ENCODE peak calls at places on chromosomes 16 and 17, in eight cellular contexts. L is SK-N-SH, M is cardiac fibroblast, R is IMR-90, Q is choroid plexus epithelial cell, T is HFFc6, O is psoas muscle, A is fibroblast of lung. X is an unnamed sample.

GRCh38 chr16:81523387-81524115 is 78.9 kb downstream of the CMIP start:
- DNase-seq in L (no peak), M (peak; percentile 87), R (peak; percentile 87), Q (peak; percentile 49), T (peak; percentile 74), O (peak; percentile 71), A (peak; percentile 74), X (no peak)

GRCh38 chr16:55555436-55555835 is 11.0 kb upstream of the CAPNS2 start:
- DNase-seq in L (no peak), M (peak; percentile 56), R (peak; percentile 35), Q (peak; percentile 39), T (peak; percentile 58), O (no peak), A (no peak), X (no peak)

GRCh38 chr16:272633-273546 is 2.9 kb downstream of the RGS11 start:
- DNase-seq in L (no peak), M (no peak), R (no peak), Q (no peak), T (no peak), O (no peak), A (no peak), X (no peak)

GRCh38 chr16:528111-529011 is 849 bp downstream of the CAPN15 start:
- DNase-seq in L (peak; percentile 76), M (peak; percentile 71), R (peak; percentile 61), Q (peak; percentile 46), T (peak; percentile 82), O (no peak), A (peak; percentile 56), X (no peak)

GRCh38 chr17:59838196-59838911 is 54.4 kb downstream of the TUBD1 start:
- DNase-seq in L (no peak), M (peak; percentile 65), R (no peak), Q (peak; percentile 70), T (peak; percentile 43), O (no peak), A (peak; percentile 65), X (peak; percentile 40)

GRCh38 chr16:23491490-23492391 is 18.6 kb downstream of the GGA2 start:
- DNase-seq in L (no peak), M (peak; percentile 73), R (peak; percentile 16), Q (peak; percentile 46), T (peak; percentile 39), O (no peak), A (no peak), X (no peak)

GRCh38 chr16:12618515-12618914 is 185.2 kb downstream of the CPPED1 start:
- DNase-seq in L (no peak), M (no peak), R (no peak), Q (no peak), T (no peak), O (no peak), A (no peak), X (peak; percentile 54)

GRCh38 chr17:67566656-67567055 is 151.1 kb upstream of the NOL11 start:
- DNase-seq in L (no peak), M (no peak), R (no peak), Q (no peak), T (no peak), O (no peak), A (no peak), X (no peak)

GRCh38 chr16:58339452-58339938 is 44.7 kb upstream of the PRSS54 start:
- DNase-seq in L (peak; percentile 47), M (peak; percentile 36), R (no peak), Q (peak; percentile 7), T (peak; percentile 52), O (no peak), A (no peak), X (no peak)

GRCh38 chr17:8223356-8224063 is 13.1 kb upstream of the AURKB start:
- DNase-seq in L (peak; percentile 54), M (peak; percentile 57), R (peak; percentile 47), Q (peak; percentile 52), T (peak; percentile 41), O (peak; percentile 76), A (peak; percentile 62), X (no peak)

GRCh38 chr16:67415872-67416793 is at the start of gene ZDHHC1:
- DNase-seq in L (peak; percentile 96), M (peak; percentile 64), R (peak; percentile 61), Q (peak; percentile 67), T (peak; percentile 33), O (peak; percentile 83), A (peak; percentile 65), X (peak; percentile 94)

GRCh38 chr17:6642592-6642991 is 1.7 kb downstream of the TXNDC17 start:
- DNase-seq in L (no peak), M (no peak), R (peak; percentile 14), Q (no peak), T (no peak), O (no peak), A (no peak), X (no peak)

GRCh38 chr16:47018223-47018891 is 44.9 kb upstream of the DNAJA2 start:
- DNase-seq in L (peak; percentile 76), M (peak; percentile 18), R (peak; percentile 10), Q (peak; percentile 51), T (peak; percentile 9), O (no peak), A (no peak), X (no peak)

DNA sequence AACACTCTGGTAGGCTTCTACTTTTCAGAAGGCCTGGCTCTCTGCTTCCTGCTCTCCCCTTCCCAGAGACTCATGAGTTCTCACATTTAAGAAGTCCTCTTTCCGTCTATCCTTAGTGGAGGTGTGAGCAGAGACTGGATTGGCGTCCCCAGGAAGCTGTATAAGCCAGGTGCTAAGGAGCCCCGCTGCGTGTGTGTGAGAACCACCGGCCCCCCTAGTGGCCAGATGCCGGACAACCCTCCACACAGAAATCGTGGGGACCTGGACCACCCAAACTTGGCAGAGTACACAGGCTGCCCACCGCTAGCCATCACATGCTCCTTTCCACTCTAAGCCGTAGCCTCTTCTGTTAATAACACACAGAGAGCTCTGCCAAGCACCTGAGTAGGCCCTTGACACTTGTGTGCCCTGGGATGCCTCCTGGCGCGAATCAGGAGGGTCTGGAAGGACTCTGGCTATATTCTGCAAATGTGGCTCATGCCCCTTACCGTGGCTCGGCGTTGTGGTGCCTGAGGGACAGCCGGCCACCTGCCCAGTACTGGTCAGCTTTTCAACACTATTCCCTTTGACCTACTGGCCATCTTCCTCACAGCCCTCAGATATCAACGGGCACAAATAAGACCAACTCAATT is 13.9 kb downstream of the CYB5D2 start:
- DNase-seq in L (no peak), M (no peak), R (no peak), Q (no peak), T (no peak), O (no peak), A (no peak), X (no peak)
- TF ChIP-seq CTCF in L (peak; percentile 38), M (no peak), R (no peak), Q (peak; percentile 32), T (peak; percentile 63), O (peak; percentile 4), A (no peak), X (peak; percentile 14)

DNA sequence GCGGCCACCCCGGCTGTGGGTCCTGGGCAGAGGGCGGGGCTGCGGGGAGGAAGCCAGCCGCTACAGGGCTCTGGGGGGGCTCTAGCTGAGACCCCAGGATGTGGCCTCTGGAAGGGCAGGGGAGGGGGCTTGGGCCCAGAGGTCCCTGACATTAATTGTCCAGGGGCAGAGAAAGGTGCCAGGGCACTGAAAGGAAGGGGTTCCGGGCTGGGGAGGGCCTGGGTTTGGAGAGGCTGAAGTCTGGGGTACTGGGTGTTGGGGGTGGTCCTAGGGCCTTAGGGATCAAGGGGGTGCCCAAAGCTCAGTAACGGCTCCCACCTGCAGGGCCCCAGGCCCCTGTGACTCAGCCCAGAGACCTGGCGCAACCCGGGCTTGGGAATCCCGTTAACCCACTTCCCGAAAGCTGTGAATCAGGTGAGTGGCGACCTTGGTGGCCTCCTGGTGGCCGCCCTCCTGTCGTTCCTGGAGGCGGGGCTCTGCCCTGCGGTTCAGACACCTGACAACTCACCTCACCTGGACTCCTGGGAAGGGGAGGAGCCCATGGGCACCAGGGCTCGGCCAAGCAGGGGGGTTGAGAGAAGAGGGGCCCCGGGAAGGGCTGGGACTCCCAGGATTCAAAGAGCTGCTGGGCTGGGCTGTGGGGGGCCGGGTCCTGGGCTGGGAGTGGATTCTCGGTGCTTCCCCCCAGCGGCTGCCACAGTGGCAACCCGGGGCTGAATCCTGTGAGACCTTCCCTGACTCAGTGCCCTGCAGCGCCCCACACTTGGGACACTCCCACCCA is 465 bp upstream of the PRSS22 start:
- DNase-seq in L (peak; percentile 42), M (no peak), R (no peak), Q (no peak), T (no peak), O (no peak), A (no peak), X (no peak)
- TF ChIP-seq CTCF in L (no peak), M (no peak), R (no peak), Q (no peak), T (no peak), O (no peak), A (no peak), X (no peak)

DNA sequence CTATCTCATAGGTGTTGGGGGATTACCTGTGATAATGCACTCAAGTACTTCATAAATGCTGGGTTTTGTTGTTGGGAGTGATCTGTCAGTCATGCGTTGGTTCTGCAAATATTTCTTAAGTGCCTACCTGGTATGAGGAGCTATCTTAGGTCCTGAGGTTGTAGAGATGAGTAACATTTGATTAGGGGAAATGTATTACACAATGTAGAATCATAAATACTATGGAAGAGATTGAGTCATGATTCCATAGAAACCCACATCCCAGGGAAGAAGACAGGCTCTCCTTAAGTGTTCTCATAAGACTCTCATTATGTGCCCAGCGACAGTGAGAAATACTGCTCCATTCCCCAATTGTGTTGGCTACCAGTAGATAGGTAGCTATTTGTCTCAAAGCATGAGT is 240.1 kb downstream of the FTO start:
- DNase-seq in L (no peak), M (no peak), R (peak; percentile 7), Q (no peak), T (no peak), O (no peak), A (no peak), X (no peak)
- TF ChIP-seq CTCF in L (no peak), M (no peak), R (no peak), Q (no peak), T (no peak), O (no peak), A (no peak), X (no peak)

GRCh38 chr17:75658237-75658636 is 8.7 kb downstream of the RECQL5 start:
- DNase-seq in L (no peak), M (no peak), R (no peak), Q (no peak), T (no peak), O (no peak), A (no peak), X (no peak)

GRCh38 chr17:75650874-75651273 is 16.1 kb downstream of the RECQL5 start:
- DNase-seq in L (no peak), M (no peak), R (no peak), Q (no peak), T (no peak), O (no peak), A (no peak), X (no peak)

GRCh38 chr17:75652934-75653549 is 13.9 kb downstream of the RECQL5 start:
- DNase-seq in L (peak; percentile 85), M (peak; percentile 32), R (peak; percentile 27), Q (peak; percentile 62), T (no peak), O (no peak), A (peak; percentile 18), X (no peak)

GRCh38 chr17:75652341-75652740 is 14.6 kb downstream of the RECQL5 start:
- DNase-seq in L (no peak), M (no peak), R (no peak), Q (no peak), T (no peak), O (no peak), A (no peak), X (no peak)

DNA sequence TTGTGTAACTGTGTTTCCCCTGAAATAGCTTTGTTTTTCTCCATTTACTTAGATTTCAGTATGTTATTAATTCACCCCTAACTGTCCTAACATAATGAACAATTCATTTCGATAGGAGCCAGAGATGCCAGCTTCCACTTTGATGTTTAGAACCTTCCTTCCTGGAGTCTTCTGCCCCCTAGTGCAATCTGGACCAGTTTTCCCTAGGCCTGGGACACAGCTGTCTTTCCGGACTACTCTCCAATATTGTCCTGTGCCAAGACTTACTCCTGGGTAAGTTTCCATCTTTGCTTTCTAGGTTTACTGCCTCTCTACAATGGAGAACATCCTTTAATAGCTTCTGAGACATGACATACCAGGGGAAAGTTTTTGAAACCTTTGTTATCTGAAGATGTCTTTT is 12.8 kb downstream of the RECQL5 start:
- DNase-seq in L (no peak), M (peak; percentile 9), R (no peak), Q (no peak), T (no peak), O (no peak), A (peak; percentile 9), X (no peak)
- TF ChIP-seq CTCF in L (peak; percentile 32), M (no peak), R (peak; percentile 16), Q (peak; percentile 31), T (peak; percentile 42), O (no peak), A (peak; percentile 13), X (peak; percentile 12)